ENCODE peak calls at places on chromosome 18, in eight cellular contexts. One of them, this sample, is unnamed. For H3K4me1 and H3K9me3, the result is how much of the 10 kb centered on the place peaks cover.

GRCh38 chr18:70074091-70074490 is 126.4 kb upstream of the CD226 start:
- DNase-seq in colonic mucosa: no peak
- DNase-seq in naive thymus-derived CD4-positive, alpha-beta T cell: no peak
- DNase-seq in pancreas: no peak
- DNase-seq in heart left ventricle: no peak
- DNase-seq in keratinocyte: no peak
- DNase-seq in endothelial cell of umbilical vein: no peak
- DNase-seq in CD4-positive, CD25-positive, alpha-beta regulatory T cell: no peak
- DNase-seq in this sample: no peak

GRCh38 chr18:46010676-46011075 is 43.5 kb upstream of the EPG5 start:
- DNase-seq in pancreas: no peak
- DNase-seq in heart left ventricle: no peak
- DNase-seq in endothelial cell of umbilical vein: no peak
- DNase-seq in naive thymus-derived CD4-positive, alpha-beta T cell: no peak
- DNase-seq in colonic mucosa: no peak
- DNase-seq in CD4-positive, CD25-positive, alpha-beta regulatory T cell: no peak
- DNase-seq in keratinocyte: no peak
- DNase-seq in this sample: no peak

GRCh38 chr18:9596257-9596656 is 18.1 kb downstream of the PPP4R1 start:
- DNase-seq in naive thymus-derived CD4-positive, alpha-beta T cell: no peak
- DNase-seq in pancreas: no peak
- DNase-seq in heart left ventricle: no peak
- DNase-seq in endothelial cell of umbilical vein: peak
- DNase-seq in colonic mucosa: no peak
- DNase-seq in keratinocyte: no peak
- DNase-seq in CD4-positive, CD25-positive, alpha-beta regulatory T cell: no peak
- DNase-seq in this sample: no peak

GRCh38 chr18:10343778-10344177 is 110.7 kb upstream of the APCDD1 start:
- DNase-seq in heart left ventricle: no peak
- DNase-seq in pancreas: peak
- DNase-seq in endothelial cell of umbilical vein: no peak
- DNase-seq in colonic mucosa: no peak
- DNase-seq in CD4-positive, CD25-positive, alpha-beta regulatory T cell: no peak
- DNase-seq in keratinocyte: no peak
- DNase-seq in naive thymus-derived CD4-positive, alpha-beta T cell: no peak
- DNase-seq in this sample: no peak

GRCh38 chr18:52544086-52544485 is 204.1 kb downstream of the DCC start:
- DNase-seq in naive thymus-derived CD4-positive, alpha-beta T cell: no peak
- DNase-seq in pancreas: no peak
- DNase-seq in heart left ventricle: no peak
- DNase-seq in colonic mucosa: no peak
- DNase-seq in endothelial cell of umbilical vein: no peak
- DNase-seq in CD4-positive, CD25-positive, alpha-beta regulatory T cell: no peak
- DNase-seq in keratinocyte: no peak
- DNase-seq in this sample: no peak

GRCh38 chr18:29652797-29653196 is 1389.7 kb downstream of the DSC3 start:
- DNase-seq in keratinocyte: no peak
- DNase-seq in CD4-positive, CD25-positive, alpha-beta regulatory T cell: no peak
- DNase-seq in naive thymus-derived CD4-positive, alpha-beta T cell: no peak
- DNase-seq in pancreas: no peak
- DNase-seq in endothelial cell of umbilical vein: no peak
- DNase-seq in heart left ventricle: no peak
- DNase-seq in colonic mucosa: no peak
- DNase-seq in this sample: no peak

GRCh38 chr18:22113144-22113813 is 56.1 kb upstream of the GATA6 start:
- DNase-seq in heart left ventricle: peak
- DNase-seq in colonic mucosa: peak
- DNase-seq in naive thymus-derived CD4-positive, alpha-beta T cell: no peak
- DNase-seq in CD4-positive, CD25-positive, alpha-beta regulatory T cell: no peak
- DNase-seq in keratinocyte: no peak
- DNase-seq in pancreas: peak
- DNase-seq in endothelial cell of umbilical vein: no peak
- DNase-seq in this sample: peak

GRCh38 chr18:47594063-47594462 is 336.4 kb downstream of the SMAD2 start:
- DNase-seq in heart left ventricle: no peak
- DNase-seq in endothelial cell of umbilical vein: no peak
- DNase-seq in pancreas: no peak
- DNase-seq in keratinocyte: no peak
- DNase-seq in naive thymus-derived CD4-positive, alpha-beta T cell: no peak
- DNase-seq in colonic mucosa: no peak
- DNase-seq in CD4-positive, CD25-positive, alpha-beta regulatory T cell: no peak
- DNase-seq in this sample: no peak

GRCh38 chr18:9321017-9321452 is 13.5 kb upstream of the TWSG1 start:
- DNase-seq in pancreas: no peak
- DNase-seq in heart left ventricle: no peak
- DNase-seq in colonic mucosa: no peak
- DNase-seq in keratinocyte: no peak
- DNase-seq in CD4-positive, CD25-positive, alpha-beta regulatory T cell: no peak
- DNase-seq in naive thymus-derived CD4-positive, alpha-beta T cell: no peak
- DNase-seq in endothelial cell of umbilical vein: peak
- DNase-seq in this sample: no peak

GRCh38 chr18:59220164-59220783 is 316 bp downstream of the GRP start:
- DNase-seq in pancreas: peak
- DNase-seq in heart left ventricle: no peak
- DNase-seq in naive thymus-derived CD4-positive, alpha-beta T cell: no peak
- DNase-seq in colonic mucosa: no peak
- DNase-seq in keratinocyte: no peak
- DNase-seq in endothelial cell of umbilical vein: no peak
- DNase-seq in CD4-positive, CD25-positive, alpha-beta regulatory T cell: no peak
- DNase-seq in this sample: no peak
- H3K4me3 ChIP-seq in pancreas: no peak
- H3K4me3 ChIP-seq in heart left ventricle: peak
- H3K4me3 ChIP-seq in naive thymus-derived CD4-positive, alpha-beta T cell: no peak
- H3K4me3 ChIP-seq in colonic mucosa: no peak
- H3K4me3 ChIP-seq in keratinocyte: peak
- H3K4me3 ChIP-seq in endothelial cell of umbilical vein: no peak
- H3K4me3 ChIP-seq in CD4-positive, CD25-positive, alpha-beta regulatory T cell: no peak
- H3K4me3 ChIP-seq in this sample: no peak

GRCh38 chr18:63142502-63143045 is 177.0 kb downstream of the BCL2 start:
- DNase-seq in heart left ventricle: no peak
- DNase-seq in naive thymus-derived CD4-positive, alpha-beta T cell: no peak
- DNase-seq in colonic mucosa: no peak
- DNase-seq in endothelial cell of umbilical vein: no peak
- DNase-seq in CD4-positive, CD25-positive, alpha-beta regulatory T cell: no peak
- DNase-seq in keratinocyte: no peak
- DNase-seq in pancreas: no peak
- DNase-seq in this sample: no peak
- H3K4me1 ChIP-seq in heart left ventricle: under half
- H3K4me1 ChIP-seq in naive thymus-derived CD4-positive, alpha-beta T cell: under half
- H3K4me1 ChIP-seq in colonic mucosa: under half
- H3K4me1 ChIP-seq in endothelial cell of umbilical vein: under half
- H3K4me1 ChIP-seq in CD4-positive, CD25-positive, alpha-beta regulatory T cell: under half
- H3K4me1 ChIP-seq in keratinocyte: under half
- H3K4me1 ChIP-seq in pancreas: under half
- H3K4me1 ChIP-seq in this sample: under half

GRCh38 chr18:43887491-43887890 is 610.2 kb upstream of the SYT4 start:
- DNase-seq in colonic mucosa: no peak
- DNase-seq in heart left ventricle: no peak
- DNase-seq in pancreas: no peak
- DNase-seq in endothelial cell of umbilical vein: no peak
- DNase-seq in naive thymus-derived CD4-positive, alpha-beta T cell: no peak
- DNase-seq in keratinocyte: no peak
- DNase-seq in CD4-positive, CD25-positive, alpha-beta regulatory T cell: no peak
- DNase-seq in this sample: no peak
- H3K9me3 ChIP-seq in colonic mucosa: under half
- H3K9me3 ChIP-seq in heart left ventricle: under half
- H3K9me3 ChIP-seq in pancreas: under half
- H3K9me3 ChIP-seq in endothelial cell of umbilical vein: under half
- H3K9me3 ChIP-seq in naive thymus-derived CD4-positive, alpha-beta T cell: under half
- H3K9me3 ChIP-seq in keratinocyte: under half
- H3K9me3 ChIP-seq in CD4-positive, CD25-positive, alpha-beta regulatory T cell: under half
- H3K9me3 ChIP-seq in this sample: under half

GRCh38 chr18:76747676-76748075 is 74.7 kb upstream of the ZNF236 start:
- DNase-seq in endothelial cell of umbilical vein: peak
- DNase-seq in pancreas: no peak
- DNase-seq in naive thymus-derived CD4-positive, alpha-beta T cell: no peak
- DNase-seq in colonic mucosa: no peak
- DNase-seq in CD4-positive, CD25-positive, alpha-beta regulatory T cell: no peak
- DNase-seq in keratinocyte: no peak
- DNase-seq in heart left ventricle: no peak
- DNase-seq in this sample: no peak
- H3K4me3 ChIP-seq in endothelial cell of umbilical vein: no peak
- H3K4me3 ChIP-seq in pancreas: no peak
- H3K4me3 ChIP-seq in naive thymus-derived CD4-positive, alpha-beta T cell: no peak
- H3K4me3 ChIP-seq in colonic mucosa: no peak
- H3K4me3 ChIP-seq in CD4-positive, CD25-positive, alpha-beta regulatory T cell: no peak
- H3K4me3 ChIP-seq in keratinocyte: no peak
- H3K4me3 ChIP-seq in heart left ventricle: no peak
- H3K4me3 ChIP-seq in this sample: no peak

DNA sequence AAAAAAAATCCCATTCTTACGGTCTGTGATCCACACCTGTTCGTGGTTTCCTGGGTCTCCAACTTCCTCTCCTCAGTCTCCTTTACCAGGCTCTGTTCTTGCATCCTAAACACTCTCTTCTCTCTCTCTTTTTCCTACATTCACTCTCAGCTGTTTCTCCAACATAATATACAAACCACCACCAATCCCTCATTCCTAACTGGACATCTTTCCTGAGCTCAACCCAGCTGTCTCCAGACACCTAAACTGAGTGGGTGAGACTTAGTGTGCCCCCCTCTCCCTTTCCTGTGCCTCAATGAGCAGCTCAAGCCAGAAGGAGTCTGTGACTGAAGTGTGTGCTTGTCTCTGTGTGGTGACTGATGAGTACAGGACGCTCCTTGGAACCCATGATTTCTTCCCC is 59.4 kb downstream of the LIPG start:
- DNase-seq in keratinocyte: no peak
- DNase-seq in naive thymus-derived CD4-positive, alpha-beta T cell: no peak
- DNase-seq in colonic mucosa: no peak
- DNase-seq in pancreas: no peak
- DNase-seq in endothelial cell of umbilical vein: no peak
- DNase-seq in CD4-positive, CD25-positive, alpha-beta regulatory T cell: no peak
- DNase-seq in heart left ventricle: no peak
- DNase-seq in this sample: no peak
- H3K4me1 ChIP-seq in keratinocyte: under half
- H3K4me1 ChIP-seq in naive thymus-derived CD4-positive, alpha-beta T cell: under half
- H3K4me1 ChIP-seq in colonic mucosa: under half
- H3K4me1 ChIP-seq in pancreas: under half
- H3K4me1 ChIP-seq in endothelial cell of umbilical vein: under half
- H3K4me1 ChIP-seq in CD4-positive, CD25-positive, alpha-beta regulatory T cell: under half
- H3K4me1 ChIP-seq in heart left ventricle: under half
- H3K4me1 ChIP-seq in this sample: under half

GRCh38 chr18:65380571-65380970 is 370.2 kb upstream of the CDH7 start:
- DNase-seq in naive thymus-derived CD4-positive, alpha-beta T cell: no peak
- DNase-seq in colonic mucosa: no peak
- DNase-seq in endothelial cell of umbilical vein: no peak
- DNase-seq in pancreas: no peak
- DNase-seq in heart left ventricle: no peak
- DNase-seq in CD4-positive, CD25-positive, alpha-beta regulatory T cell: no peak
- DNase-seq in keratinocyte: no peak
- DNase-seq in this sample: no peak
- H3K9me3 ChIP-seq in naive thymus-derived CD4-positive, alpha-beta T cell: under half
- H3K9me3 ChIP-seq in colonic mucosa: under half
- H3K9me3 ChIP-seq in endothelial cell of umbilical vein: under half
- H3K9me3 ChIP-seq in pancreas: under half
- H3K9me3 ChIP-seq in heart left ventricle: under half
- H3K9me3 ChIP-seq in CD4-positive, CD25-positive, alpha-beta regulatory T cell: under half
- H3K9me3 ChIP-seq in keratinocyte: under half
- H3K9me3 ChIP-seq in this sample: under half

This sample was measured in mucosa of descending colon.